ENCODE peak calls at places on chromosomes 12 and 14, in six cellular contexts. F is NCI-H774, C is mesendoderm, X is sciatic nerve, P is lower leg skin, J is foreskin fibroblast. B is an unnamed sample.

GRCh38 chr14:58738189-58738836 is 100.6 kb downstream of the DACT1 start:
- DNase-seq in F (no peak), C (no peak), X (no peak), P (no peak), J (peak), B (no peak)

GRCh38 chr14:52299692-52300278 is 14.3 kb upstream of the PTGER2 start:
- DNase-seq in F (no peak), C (peak), X (no peak), P (no peak), J (no peak), B (no peak)

GRCh38 chr12:24424889-24425600 is 475.6 kb upstream of the SOX5 start:
- DNase-seq in F (no peak), C (no peak), X (no peak), P (no peak), J (no peak), B (no peak)

GRCh38 chr14:104102282-104102914 is 16.9 kb downstream of the ASPG start:
- DNase-seq in F (no peak), C (no peak), X (no peak), P (no peak), J (no peak), B (no peak)

GRCh38 chr14:64891839-64892375 is 12.2 kb upstream of the SPTB start:
- DNase-seq in F (no peak), C (peak), X (no peak), P (no peak), J (peak), B (peak)

GRCh38 chr12:90043264-90043663 is 334.6 kb upstream of the ATP2B1 start:
- DNase-seq in F (no peak), C (no peak), X (no peak), P (no peak), J (no peak), B (no peak)

GRCh38 chr12:54143233-54143986 is 45.4 kb downstream of the SMUG1 start:
- DNase-seq in F (no peak), C (no peak), X (no peak), P (no peak), J (no peak), B (no peak)

GRCh38 chr12:31895449-31896150 is 63.6 kb upstream of the RESF1 start:
- DNase-seq in F (no peak), C (peak), X (no peak), P (no peak), J (no peak), B (no peak)

GRCh38 chr12:75814856-75815754 is 216.5 kb downstream of the PHLDA1 start:
- DNase-seq in F (no peak), C (no peak), X (no peak), P (no peak), J (peak), B (no peak)

GRCh38 chr12:104152691-104153241 is 14.8 kb upstream of the NFYB start:
- DNase-seq in F (no peak), C (no peak), X (no peak), P (no peak), J (no peak), B (no peak)

GRCh38 chr12:14769837-14770494 is 33.3 kb downstream of the WBP11 start:
- DNase-seq in F (peak), C (peak), X (peak), P (peak), J (peak), B (peak)

GRCh38 chr14:64439141-64439540 is 26.2 kb upstream of the AKAP5 start:
- DNase-seq in F (no peak), C (no peak), X (no peak), P (no peak), J (no peak), B (no peak)

GRCh38 chr14:101761881-101762529 is 496 bp downstream of the PPP2R5C start:
- DNase-seq in F (no peak), C (no peak), X (peak), P (no peak), J (no peak), B (no peak)

GRCh38 chr12:123961585-123961984 is 11.0 kb downstream of the CCDC92 start:
- DNase-seq in F (no peak), C (no peak), X (no peak), P (no peak), J (no peak), B (no peak)